ENCODE peak calls at places on chromosomes 6 and 20, in four cellular contexts. I is HepG2, U is epithelial cell of esophagus, G is GDM1. K is an unnamed sample.

GRCh38 chr6:28542440-28543293 is 17.0 kb downstream of the GPX5 start:
- DNase-seq in I (peak), U (peak), G (peak), K (peak)

GRCh38 chr6:16707101-16707783 is 54.0 kb downstream of the ATXN1 start:
- DNase-seq in I (no peak), U (no peak), G (no peak), K (no peak)

GRCh38 chr6:53800976-53801375 is 6.2 kb downstream of the LRRC1 start:
- DNase-seq in G (no peak), U (no peak), I (no peak), K (no peak)

GRCh38 chr20:17066955-17067354 is 159.9 kb upstream of the PCSK2 start:
- DNase-seq in G (no peak), U (no peak), I (no peak), K (no peak)

GRCh38 chr20:54103067-54103761 is 32.8 kb upstream of the BCAS1 start:
- DNase-seq in U (peak), G (peak), I (peak), K (peak)

GRCh38 chr6:169975286-169975685 is 223.9 kb downstream of the ERMARD start:
- DNase-seq in I (no peak), G (no peak), U (no peak), K (no peak)

GRCh38 chr6:99521557-99522286 is 6.5 kb upstream of the USP45 start:
- DNase-seq in U (peak), I (peak), G (peak), K (no peak)

GRCh38 chr6:75563032-75563431 is 38.6 kb upstream of the SENP6 start:
- DNase-seq in U (peak), I (peak), G (no peak), K (no peak)

GRCh38 chr6:44563397-44563796 is 175.9 kb downstream of the CDC5L start:
- DNase-seq in G (no peak), U (peak), I (peak), K (no peak)

GRCh38 chr6:87237804-87238203 is 82.4 kb downstream of the ZNF292 start:
- DNase-seq in G (no peak), U (peak), I (peak), K (peak)

GRCh38 chr6:79868098-79868722 is 79.1 kb downstream of the ELOVL4 start:
- DNase-seq in G (peak), I (peak), U (peak), K (peak)

K was measured in RWPE1.